ENCODE peak calls at places on chromosomes 4 and X, in four cellular contexts. O is SK-N-SH, H is right lobe of liver, E is NT2/D1. J is an unnamed sample. For H3K27me3 and H3K4me1, the result is how much of the 10 kb centered on the place peaks cover.

GRCh38 chr4:188722911-188723310 is 583.7 kb downstream of the TRIML1 start:
- DNase-seq in O (no peak), H (no peak), E (no peak), J (no peak)

GRCh38 chr4:89769856-89770255 is 67.1 kb downstream of the SNCA start:
- DNase-seq in O (no peak), H (no peak), E (no peak), J (no peak)

GRCh38 chr4:137981277-137981676 is 260.9 kb downstream of the SLC7A11 start:
- DNase-seq in O (no peak), H (no peak), E (no peak), J (no peak)

GRCh38 chrX:85836868-85837267 is 210.5 kb downstream of the CHM start:
- DNase-seq in O (no peak), H (no peak), E (no peak), J (no peak)

GRCh38 chrX:44017726-44018125 is 44.5 kb upstream of the NDP start:
- DNase-seq in O (no peak), H (no peak), E (no peak), J (no peak)

GRCh38 chr4:166169111-166169510 is 296.1 kb downstream of the TLL1 start:
- DNase-seq in O (no peak), H (no peak), E (peak), J (no peak)

GRCh38 chrX:34875204-34875603 is 67.4 kb upstream of the FAM47B start:
- DNase-seq in O (no peak), H (no peak), E (no peak), J (no peak)

GRCh38 chrX:586351-586750 is 44.2 kb upstream of the SHOX start:
- DNase-seq in O (no peak), H (no peak), E (no peak), J (no peak)

GRCh38 chr4:154491731-154492249 is at the start of gene DCHS2:
- DNase-seq in O (peak), H (peak), E (peak), J (peak)

GRCh38 chr4:56080384-56080783 is 131.6 kb downstream of the CEP135 start:
- DNase-seq in O (no peak), H (no peak), E (no peak), J (no peak)

GRCh38 chr4:52659722-52660261 is 691 bp upstream of the USP46 start:
- DNase-seq in O (peak), H (peak), E (no peak), J (peak)

GRCh38 chrX:71586929-71587328 is 8.7 kb downstream of the GCNA start:
- DNase-seq in O (no peak), H (no peak), E (no peak), J (no peak)

GRCh38 chr4:74374561-74375327 is 9.8 kb downstream of the EREG start:
- DNase-seq in O (no peak), H (peak), E (no peak), J (peak)

GRCh38 chr4:72314869-72315268 is 254.2 kb downstream of the ADAMTS3 start:
- DNase-seq in O (no peak), H (no peak), E (no peak), J (no peak)

GRCh38 chr4:89619230-89619962 is 217.6 kb downstream of the SNCA start:
- DNase-seq in O (no peak), H (no peak), E (no peak), J (no peak)

GRCh38 chr4:147984065-147984777 is 252.3 kb downstream of the ARHGAP10 start:
- DNase-seq in O (peak), H (no peak), E (peak), J (peak)

GRCh38 chr4:154720123-154720522 is 23.7 kb upstream of the LRAT start:
- DNase-seq in O (no peak), H (no peak), E (no peak), J (no peak)

GRCh38 chr4:27921236-27921635 is 1060.6 kb downstream of the STIM2 start:
- DNase-seq in O (no peak), H (no peak), E (no peak), J (no peak)

GRCh38 chrX:145464650-145465049 is 217.3 kb downstream of the SPANXN1 start:
- DNase-seq in O (no peak), H (no peak), E (no peak), J (no peak)

GRCh38 chrX:4710618-4711433 is 997.4 kb upstream of the PRKX start:
- DNase-seq in O (no peak), H (no peak), E (no peak), J (no peak)

GRCh38 chr4:37446016-37446415 is 201.5 kb downstream of the NWD2 start:
- DNase-seq in O (no peak), H (no peak), E (no peak), J (no peak)

GRCh38 chr4:42152507-42153504 is at the start of gene BEND4:
- DNase-seq in O (peak), H (no peak), E (no peak), J (no peak)
- H3K27me3 ChIP-seq in O (half or more), H (under half), E (under half), J (under half)

GRCh38 chr4:2860391-2861348 is 17.0 kb downstream of the ADD1 start:
- DNase-seq in O (no peak), H (peak), E (no peak), J (no peak)

GRCh38 chr4:2859514-2859913 is 15.9 kb downstream of the ADD1 start:
- DNase-seq in O (no peak), H (no peak), E (no peak), J (no peak)

GRCh38 chr4:2863649-2864048 is 20.0 kb downstream of the ADD1 start:
- DNase-seq in O (no peak), H (no peak), E (no peak), J (no peak)

GRCh38 chr4:2862528-2862927 is 18.9 kb downstream of the ADD1 start:
- DNase-seq in O (no peak), H (no peak), E (no peak), J (no peak)

DNA sequence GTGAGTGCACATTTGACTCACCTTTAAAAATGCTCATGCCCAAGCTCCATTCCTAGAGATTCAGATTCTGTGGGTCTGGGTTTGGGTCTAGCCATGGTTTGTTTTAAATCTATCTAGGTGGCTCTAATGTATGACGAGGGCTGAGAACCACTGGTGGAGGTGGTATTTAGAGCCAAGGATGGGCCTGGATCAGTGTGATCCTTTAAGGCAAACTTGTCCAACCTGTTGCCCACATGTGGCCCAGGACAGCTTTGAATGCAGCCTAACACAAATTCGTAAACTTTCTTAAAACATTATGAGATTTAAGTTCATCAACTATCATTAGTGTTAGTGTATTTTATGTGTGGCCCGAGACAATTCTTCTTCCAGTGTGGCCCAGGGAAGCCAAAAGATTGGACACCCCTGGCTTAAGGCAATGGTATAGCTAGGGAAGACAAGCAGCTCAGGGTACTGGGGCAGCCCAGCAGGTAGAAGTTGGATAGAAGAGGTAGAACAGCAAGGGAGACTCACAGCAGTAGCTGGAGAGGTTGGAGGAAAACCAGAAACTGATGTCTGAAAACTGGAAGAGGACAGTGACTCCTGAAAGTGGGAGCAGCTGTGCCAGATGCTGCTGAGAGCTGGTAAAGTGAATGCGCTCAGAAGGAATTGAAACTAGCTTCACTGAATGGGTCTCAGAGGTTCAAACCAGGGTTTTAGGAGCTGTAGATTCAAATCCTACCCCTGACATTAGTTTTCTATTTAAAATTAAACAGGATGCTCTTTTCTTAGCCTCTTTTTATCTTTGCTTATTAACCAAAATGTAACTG is 18.2 kb downstream of the ADD1 start:
- DNase-seq in O (no peak), H (no peak), E (no peak), J (no peak)
- H3K4me1 ChIP-seq in O (under half), H (half or more), E (under half), J (under half)

GRCh38 chr4:8019396-8020365 is 80.0 kb upstream of the AFAP1 start:
- DNase-seq in O (peak), H (no peak), E (no peak), J (no peak)
- H3K27me3 ChIP-seq in O (under half), H (under half), E (under half), J (under half)

GRCh38 chr4:77582151-77582550 is 23.5 kb upstream of the CXCL13 start:
- DNase-seq in O (no peak), H (no peak), E (no peak), J (no peak)
- H3K4me1 ChIP-seq in O (under half), H (under half), E (under half), J (under half)

J was measured in aorta.